ENCODE peak calls at places on chromosomes 13 and 19, in eight cellular contexts. R is cardiac fibroblast, X is psoas muscle, F is thoracic aorta, B is MM.1S, Q is GM06990, G is WERI-Rb-1, Z is IMR-90. J is an unnamed sample.

GRCh38 chr19:36796714-36796999 is 24.1 kb upstream of the ZNF850 start:
- DNase-seq in X (no peak), B (no peak), R (no peak), Z (no peak), F (no peak), Q (no peak), G (no peak), J (no peak)

GRCh38 chr13:112756967-112757758 is 67.3 kb downstream of the ATP11A start:
- DNase-seq in Z (no peak), G (no peak), F (no peak), Q (no peak), B (no peak), R (no peak), X (no peak), J (no peak)

GRCh38 chr19:17026706-17027427 is at the start of gene CPAMD8:
- DNase-seq in X (no peak), R (no peak), B (no peak), Z (no peak), G (no peak), F (no peak), Q (no peak), J (no peak)

GRCh38 chr13:50125306-50125555 is 110.0 kb downstream of the KCNRG start:
- DNase-seq in G (no peak), Z (no peak), X (no peak), Q (peak), R (no peak), F (no peak), B (no peak), J (no peak)

GRCh38 chr13:110539894-110540293 is 21.6 kb downstream of the RAB20 start:
- DNase-seq in G (no peak), F (no peak), B (no peak), Q (no peak), X (no peak), Z (no peak), R (no peak), J (no peak)

GRCh38 chr13:28545583-28546333 is 50.8 kb upstream of the FLT1 start:
- DNase-seq in Z (no peak), G (no peak), R (no peak), Q (no peak), B (no peak), X (no peak), F (no peak), J (no peak)

GRCh38 chr13:102598061-102598460 is 1.3 kb downstream of the TPP2 start:
- DNase-seq in X (no peak), R (no peak), Q (no peak), F (no peak), G (no peak), B (no peak), Z (peak), J (no peak)

GRCh38 chr13:62875118-62875640 is 1459.5 kb upstream of the PCDH20 start:
- DNase-seq in R (no peak), Q (no peak), G (no peak), B (no peak), F (no peak), Z (no peak), X (no peak), J (no peak)

GRCh38 chr19:34141036-34141435 is 31.3 kb upstream of the LSM14A start:
- DNase-seq in F (no peak), Q (no peak), B (no peak), X (no peak), R (no peak), G (no peak), Z (no peak), J (no peak)

GRCh38 chr13:50594276-50594970 is 249.1 kb downstream of the DLEU7 start:
- DNase-seq in Z (no peak), R (no peak), X (no peak), F (no peak), Q (peak), G (no peak), B (peak), J (peak)

GRCh38 chr13:106865706-106866288 is 297.9 kb upstream of the ARGLU1 start:
- DNase-seq in R (no peak), F (no peak), Q (no peak), X (no peak), G (no peak), B (no peak), Z (no peak), J (no peak)

GRCh38 chr13:32191452-32191998 is 123.6 kb downstream of the ZAR1L start:
- DNase-seq in G (no peak), F (no peak), X (no peak), Z (no peak), B (no peak), R (no peak), Q (no peak), J (no peak)

GRCh38 chr13:108779308-108779707 is 149.9 kb downstream of the MYO16 start:
- DNase-seq in Z (no peak), Q (no peak), B (no peak), X (no peak), R (no peak), G (no peak), F (no peak), J (no peak)

GRCh38 chr13:77375554-77375953 is 48.7 kb upstream of the MYCBP2 start:
- DNase-seq in B (no peak), F (no peak), Z (no peak), X (no peak), R (no peak), G (no peak), Q (no peak), J (no peak)

GRCh38 chr13:97621025-97621424 is 187.1 kb downstream of the RAP2A start:
- DNase-seq in G (no peak), B (no peak), X (no peak), Q (no peak), R (no peak), F (no peak), Z (no peak), J (no peak)

GRCh38 chr13:97030705-97031452 is 36.6 kb upstream of the OXGR1 start:
- DNase-seq in B (peak), Q (no peak), F (no peak), X (no peak), Z (peak), R (peak), G (peak), J (no peak)

GRCh38 chr13:65592757-65593156 is 1637.4 kb downstream of the PCDH9 start:
- DNase-seq in X (no peak), Z (peak), Q (no peak), R (peak), G (no peak), F (no peak), B (no peak), J (no peak)

GRCh38 chr19:17752865-17753639 is 1.8 kb downstream of the FCHO1 start:
- DNase-seq in Q (no peak), X (no peak), F (no peak), B (no peak), R (no peak), Z (no peak), G (no peak), J (no peak)

GRCh38 chr13:94860981-94861407 is 148.6 kb upstream of the SOX21 start:
- DNase-seq in R (peak), X (no peak), Q (no peak), G (no peak), F (no peak), Z (peak), B (no peak), J (no peak)

GRCh38 chr19:7732045-7732444 is at the start of gene CLEC4G:
- DNase-seq in Z (no peak), B (no peak), X (no peak), G (no peak), F (no peak), R (no peak), Q (no peak), J (no peak)

GRCh38 chr19:10920288-10920655 is 8.2 kb downstream of the YIPF2 start:
- DNase-seq in B (no peak), F (no peak), G (no peak), Q (no peak), X (no peak), Z (no peak), R (no peak), J (no peak)

GRCh38 chr13:82829040-82829439 is 1053.2 kb downstream of the SLITRK1 start:
- DNase-seq in X (no peak), G (no peak), F (no peak), R (no peak), Q (no peak), B (no peak), Z (no peak), J (no peak)

GRCh38 chr13:110698689-110699088 is 7.2 kb downstream of the CARS2 start:
- DNase-seq in B (peak), R (no peak), Z (no peak), G (no peak), Q (no peak), X (no peak), F (no peak), J (no peak)

GRCh38 chr13:69324109-69324886 is 783.3 kb upstream of the ATXN8OS start:
- DNase-seq in Z (no peak), B (no peak), F (no peak), Q (no peak), R (no peak), G (no peak), X (no peak), J (no peak)

GRCh38 chr19:53994811-53995210 is 3.4 kb downstream of the CACNG6 start:
- DNase-seq in Q (no peak), X (no peak), R (no peak), Z (peak), G (no peak), F (no peak), B (no peak), J (no peak)

GRCh38 chr19:17522988-17523872 is 11.8 kb downstream of the PGLS start:
- DNase-seq in Z (no peak), Q (peak), G (no peak), R (no peak), X (peak), F (no peak), B (peak), J (peak)

GRCh38 chr19:13797870-13798269 is 2.6 kb downstream of the ZSWIM4 start:
- DNase-seq in Z (peak), B (no peak), G (no peak), F (peak), R (peak), Q (no peak), X (peak), J (no peak)

DNA sequence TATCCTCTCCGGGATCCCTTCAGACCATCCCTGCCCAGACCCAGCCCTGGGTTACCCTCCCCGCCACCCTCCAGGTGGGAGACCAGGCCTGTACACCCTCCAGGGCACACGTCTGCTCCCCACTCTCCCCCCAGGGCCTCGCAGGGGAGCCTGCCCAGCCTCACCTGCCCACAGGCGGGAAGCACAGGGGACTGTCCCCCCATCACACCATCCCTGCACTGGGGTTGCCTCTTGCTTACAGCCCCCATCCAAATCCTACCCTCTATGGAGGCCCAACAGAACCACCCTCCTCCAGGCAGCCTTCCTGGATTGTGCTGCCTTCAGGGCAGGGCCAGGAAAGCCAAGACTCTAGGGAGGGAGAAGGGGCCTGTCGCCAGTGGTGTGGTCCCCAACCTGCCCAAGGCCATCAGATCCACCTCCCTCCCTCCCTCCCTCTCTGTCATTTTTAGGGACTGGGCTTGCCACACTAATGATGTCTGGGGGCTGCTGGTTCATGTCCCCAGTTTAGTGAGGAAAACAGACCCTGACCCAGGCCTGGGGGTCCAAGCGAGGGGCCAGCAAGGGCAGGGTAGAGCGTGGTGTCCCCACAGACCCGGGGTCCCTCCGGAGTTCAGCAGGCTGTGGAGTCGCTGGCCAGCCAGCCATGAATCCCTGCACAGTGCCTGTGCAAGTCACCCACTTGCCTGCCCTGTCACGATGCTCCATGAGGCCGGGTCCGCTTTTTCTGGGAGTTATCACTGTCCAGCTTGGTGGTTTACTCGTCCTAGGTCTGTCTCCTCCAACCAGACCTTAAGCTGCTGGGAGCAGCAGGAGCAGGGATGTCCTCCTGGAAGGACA is 121.4 kb downstream of the URI1 start:
- DNase-seq in R (no peak), G (no peak), Z (no peak), Q (no peak), F (no peak), X (no peak), B (no peak), J (no peak)
- TF ChIP-seq CTCF in R (no peak), G (no peak), Z (no peak), Q (no peak), F (no peak), X (no peak), B (no peak), J (no peak)

DNA sequence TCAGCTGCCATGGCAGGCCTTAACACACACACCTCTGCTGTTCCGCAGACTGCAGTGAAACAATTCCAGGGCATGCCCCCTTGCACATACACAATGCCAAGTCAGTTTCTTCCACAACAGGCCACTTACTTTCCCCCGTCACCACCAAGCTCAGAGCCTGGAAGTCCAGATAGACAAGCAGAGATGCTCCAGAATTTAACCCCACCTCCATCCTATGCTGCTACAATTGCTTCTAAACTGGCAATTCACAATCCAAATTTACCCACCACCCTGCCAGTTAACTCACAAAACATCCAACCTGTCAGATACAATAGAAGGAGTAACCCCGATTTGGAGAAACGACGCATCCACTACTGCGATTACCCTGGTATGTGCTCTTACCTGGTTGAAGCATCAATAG is 3.6 kb downstream of the KLF5 start:
- DNase-seq in R (no peak), F (no peak), Q (no peak), Z (no peak), B (no peak), G (no peak), X (no peak), J (no peak)
- H3K4me3 ChIP-seq in R (no peak), F (no peak), Q (no peak), Z (no peak), B (no peak), G (no peak), X (no peak), J (no peak)

DNA sequence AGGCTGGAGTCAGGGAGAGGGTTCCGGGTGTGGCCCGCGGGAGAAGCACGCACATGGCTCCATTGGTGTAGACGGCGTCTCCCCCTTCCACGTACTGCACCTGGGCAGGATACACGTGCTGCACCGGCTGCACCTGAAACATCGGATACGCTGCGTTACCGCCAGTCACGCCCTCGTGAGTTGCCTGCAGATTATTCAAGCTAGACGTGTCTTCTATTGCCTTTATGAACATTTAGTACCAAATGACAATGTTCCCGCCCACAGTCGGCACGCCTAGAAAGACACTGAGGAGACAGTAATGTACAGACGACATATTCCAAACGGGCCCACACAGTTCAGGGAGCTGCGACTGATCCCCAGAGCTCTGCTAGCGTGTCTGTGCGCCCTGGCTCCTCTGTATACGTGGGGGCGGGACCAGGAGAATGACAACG is 64.1 kb upstream of the RANBP3 start:
- DNase-seq in F (no peak), X (no peak), B (no peak), R (no peak), G (no peak), Q (no peak), Z (no peak), J (no peak)
- TF ChIP-seq CTCF in F (no peak), X (no peak), B (no peak), R (no peak), G (no peak), Q (no peak), Z (no peak), J (no peak)

GRCh38 chr19:12526542-12526941 is 24.7 kb downstream of the ZNF564 start:
- DNase-seq in Z (no peak), F (no peak), G (no peak), Q (no peak), B (no peak), R (no peak), X (no peak), J (no peak)
- H3K4me3 ChIP-seq in Z (no peak), F (peak), G (no peak), Q (no peak), B (no peak), R (no peak), X (no peak), J (no peak)

J was measured in GM12864.